ENCODE peak calls at places on chromosomes 7 and 10, in six cellular contexts. O is B cell, V is cardiac fibroblast, P is upper lobe of right lung, T is A549, U is pancreas. H is an unnamed sample.

GRCh38 chr10:59900044-59900727 is 6.2 kb downstream of the CCDC6 start:
- DNase-seq in O (peak), T (no peak), U (no peak), V (no peak), P (no peak), H (no peak)

GRCh38 chr10:91702586-91703088 is 69.8 kb upstream of the PPP1R3C start:
- DNase-seq in T (no peak), V (no peak), U (no peak), O (no peak), P (no peak), H (no peak)

GRCh38 chr10:118340486-118340885 is 1.6 kb downstream of the FAM204A start:
- DNase-seq in T (no peak), O (no peak), P (no peak), U (no peak), V (no peak), H (no peak)

GRCh38 chr7:55254596-55255500 is 110.3 kb upstream of the LANCL2 start:
- DNase-seq in U (peak), P (peak), O (no peak), T (peak), V (peak), H (no peak)

GRCh38 chr7:157139142-157140117 is 704 bp downstream of the UBE3C start:
- DNase-seq in U (peak), V (peak), T (peak), P (peak), O (peak), H (no peak)

GRCh38 chr10:70000262-70000661 is 52.4 kb upstream of the MACROH2A2 start:
- DNase-seq in U (no peak), O (no peak), T (no peak), P (no peak), V (no peak), H (no peak)

GRCh38 chr7:66554326-66554725 is 74.4 kb upstream of the KCTD7 start:
- DNase-seq in O (no peak), U (no peak), V (no peak), T (no peak), P (peak), H (no peak)

GRCh38 chr7:152881893-152882292 is 122.3 kb downstream of the ACTR3B start:
- DNase-seq in P (peak), O (no peak), T (no peak), V (no peak), U (no peak), H (no peak)

GRCh38 chr10:119449760-119450461 is 92.6 kb downstream of the RGS10 start:
- DNase-seq in V (peak), P (peak), O (no peak), U (no peak), T (no peak), H (no peak)

GRCh38 chr7:157046681-157047080 is 36.2 kb upstream of the MNX1 start:
- DNase-seq in U (no peak), V (no peak), T (no peak), P (no peak), O (no peak), H (no peak)

GRCh38 chr7:105046414-105046813 is 32.4 kb downstream of the KMT2E start:
- DNase-seq in T (no peak), U (no peak), O (no peak), V (peak), P (no peak), H (no peak)

GRCh38 chr10:70441161-70441876 is at the start of gene NODAL:
- DNase-seq in V (no peak), T (no peak), U (peak), P (peak), O (no peak), H (peak)

GRCh38 chr7:126177779-126178178 is 1075.0 kb downstream of the GRM8 start:
- DNase-seq in O (no peak), P (no peak), V (no peak), T (no peak), U (no peak), H (no peak)
- TF ChIP-seq CTCF in O (no peak), P (no peak), V (no peak), T (no peak), U (no peak), H (no peak)

DNA sequence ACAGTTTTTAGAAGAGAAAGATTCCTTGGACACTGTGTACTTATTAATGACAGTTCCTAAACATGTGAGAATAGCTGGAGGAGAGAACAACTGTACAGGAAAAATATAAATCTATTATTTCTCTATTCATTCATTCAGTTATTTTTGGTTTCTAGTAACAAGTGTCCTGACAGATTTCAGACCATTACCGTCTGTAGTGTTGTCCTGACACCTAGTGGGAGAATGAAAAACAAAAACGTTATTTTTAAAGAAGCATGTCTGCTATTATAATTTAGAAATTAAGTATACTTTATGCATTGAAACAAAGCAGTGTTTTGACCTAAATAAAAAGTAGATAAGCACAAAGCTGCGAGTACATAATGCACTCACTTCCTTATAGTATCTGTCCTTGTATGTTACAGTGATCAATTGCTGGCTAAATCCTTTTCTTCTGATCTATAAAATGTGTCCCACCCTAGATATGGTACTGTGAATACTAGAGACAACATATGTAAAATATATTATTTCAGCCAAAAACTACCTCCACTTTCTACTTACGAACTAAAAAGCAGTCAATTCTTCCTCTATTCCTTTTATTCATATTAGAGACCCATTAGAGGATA is 575.6 kb downstream of the ARL4A start:
- DNase-seq in V (peak), T (peak), U (no peak), O (no peak), P (no peak), H (no peak)
- TF ChIP-seq CTCF in V (peak), T (peak), U (no peak), O (peak), P (peak), H (peak)

GRCh38 chr10:43691503-43691902 is 42.8 kb upstream of the ZNF32 start:
- DNase-seq in U (no peak), P (no peak), V (peak), T (no peak), O (no peak), H (no peak)
- TF ChIP-seq CTCF in U (no peak), P (no peak), V (peak), T (no peak), O (no peak), H (peak)

GRCh38 chr7:110841840-110842579 is 248.9 kb upstream of the LRRN3 start:
- DNase-seq in U (no peak), P (no peak), T (no peak), O (no peak), V (no peak), H (no peak)
- TF ChIP-seq CTCF in U (no peak), P (no peak), T (no peak), O (no peak), V (no peak), H (no peak)